ENCODE peak calls at places on chromosomes 4 and X, in five cellular contexts. J is NCI-H1105, D is upper lobe of right lung, H is T-helper 17 cell, P is ELR. G is an unnamed sample.

GRCh38 chr4:5878359-5878758 is 14.5 kb downstream of the CRMP1 start:
- DNase-seq in J (peak; percentile 14), D (no peak), H (no peak), P (no peak), G (no peak)

GRCh38 chr4:57424231-57424897 is 314.2 kb upstream of the IGFBP7 start:
- DNase-seq in J (no peak), D (no peak), H (no peak), P (peak; percentile 94), G (no peak)

GRCh38 chr4:48315728-48316630 is 25.4 kb upstream of the SLAIN2 start:
- DNase-seq in J (peak; percentile 5), D (no peak), H (no peak), P (peak; percentile 79), G (no peak)

GRCh38 chr4:137039369-137039768 is 492.9 kb downstream of the PCDH18 start:
- DNase-seq in J (no peak), D (no peak), H (no peak), P (no peak), G (no peak)

GRCh38 chr4:99300934-99301333 is 10.1 kb upstream of the ADH1A start:
- DNase-seq in J (peak; percentile 15), D (peak; percentile 72), H (no peak), P (peak; percentile 17), G (peak; percentile 89)

GRCh38 chrX:131063613-131064012 is 5.5 kb downstream of the ARHGAP36 start:
- DNase-seq in J (no peak), D (no peak), H (no peak), P (no peak), G (no peak)

GRCh38 chrX:134990475-134991473 is at the start of gene SMIM10:
- DNase-seq in J (no peak), D (peak; percentile 83), H (no peak), P (peak; percentile 85), G (peak; percentile 93)

GRCh38 chr4:88803600-88804096 is 106.0 kb upstream of the NAP1L5 start:
- DNase-seq in J (no peak), D (no peak), H (no peak), P (peak; percentile 90), G (peak; percentile 52)

GRCh38 chr4:15665738-15666365 is 10.7 kb upstream of the FBXL5 start:
- DNase-seq in J (no peak), D (no peak), H (no peak), P (peak; percentile 90), G (no peak)

GRCh38 chrX:65582450-65583082 is 48.0 kb upstream of the LAS1L start:
- DNase-seq in J (no peak), D (no peak), H (no peak), P (no peak), G (no peak)

G was measured in kidney.